ENCODE peak calls at places on chromosomes 16 and 17, in seven cellular contexts. T, K, R, O, U, Z and W are unnamed samples.

GRCh38 chr17:54883939-54884338 is 16.7 kb upstream of the TOM1L1 start:
- DNase-seq in T (no peak), K (no peak), R (no peak), O (no peak), U (no peak), Z (no peak), W (no peak)

GRCh38 chr16:53545433-53545832 is 42.4 kb upstream of the AKTIP start:
- DNase-seq in T (no peak), K (no peak), R (no peak), O (no peak), U (peak), Z (no peak), W (no peak)

GRCh38 chr17:67615011-67615561 is 102.7 kb upstream of the NOL11 start:
- DNase-seq in T (no peak), K (no peak), R (no peak), O (no peak), U (no peak), Z (peak), W (peak)

GRCh38 chr16:66470556-66470955 is 43.5 kb downstream of the BEAN1 start:
- DNase-seq in T (no peak), K (no peak), R (no peak), O (no peak), U (no peak), Z (no peak), W (peak)

GRCh38 chr16:50591800-50592771 is 43.9 kb downstream of the NKD1 start:
- DNase-seq in T (no peak), K (no peak), R (no peak), O (no peak), U (no peak), Z (peak), W (no peak)

GRCh38 chr17:40058151-40058784 is 4.1 kb upstream of the MED24 start:
- DNase-seq in T (no peak), K (no peak), R (peak), O (no peak), U (no peak), Z (no peak), W (peak)

GRCh38 chr17:10628756-10629155 is 28.4 kb downstream of the MYH3 start:
- DNase-seq in T (no peak), K (no peak), R (no peak), O (no peak), U (no peak), Z (no peak), W (no peak)

GRCh38 chr17:3687949-3688614 is 7.9 kb downstream of the P2RX5 start:
- DNase-seq in T (no peak), K (no peak), R (no peak), O (no peak), U (no peak), Z (no peak), W (no peak)

GRCh38 chr17:79085154-79085920 is 10.7 kb downstream of the ENGASE start:
- DNase-seq in T (no peak), K (no peak), R (no peak), O (no peak), U (no peak), Z (no peak), W (no peak)